ENCODE peak calls at places on chromosomes 12 and 14, in four cellular contexts. D is lower leg skin; K is activated naive CD8-positive, alpha-beta T cell treated with anti-CD3 and anti-CD28 coated beads, Interleukin-2, amount 50 U/mL, for 24 hours; E is activated CD4-positive, CD25-positive, alpha-beta regulatory T cell treated with anti-CD3 and anti-CD28 coated beads, Interleukin-2, amount 50 U/mL, for 16 hours. H is an unnamed sample.
A peak's percentile ranks its signal among the peaks of the same experiment; 100 is the strongest.

GRCh38 chr12:47746073-47746472 is 12.6 kb downstream of the RAPGEF3 start:
- DNase-seq in E (no peak), D (no peak), K (no peak), H (no peak)

GRCh38 chr12:127363392-127363791 is 903.6 kb upstream of the TMEM132C start:
- DNase-seq in D (no peak), E (no peak), K (no peak), H (no peak)

GRCh38 chr12:85191-85666 is 18.7 kb downstream of the IQSEC3 start:
- DNase-seq in E (no peak), D (no peak), K (no peak), H (no peak)

GRCh38 chr12:51591020-51591901 is at the start of gene SCN8A:
- DNase-seq in K (peak; percentile 58), E (no peak), D (no peak), H (peak; percentile 30)

GRCh38 chr14:57291692-57292647 is 23.2 kb downstream of the AP5M1 start:
- DNase-seq in K (no peak), D (no peak), E (no peak), H (no peak)

GRCh38 chr12:46357438-46358324 is 14.9 kb downstream of the SLC38A2 start:
- DNase-seq in K (no peak), D (no peak), E (no peak), H (no peak)

GRCh38 chr14:74737753-74738325 is 24.9 kb downstream of the FCF1 start:
- DNase-seq in K (no peak), E (no peak), D (no peak), H (no peak)

GRCh38 chr14:30822080-30822571 is 52.2 kb upstream of the COCH start:
- DNase-seq in D (no peak), K (no peak), E (no peak), H (no peak)

GRCh38 chr12:58920102-58920955 is at the start of gene LRIG3:
- DNase-seq in K (peak; percentile 11), D (peak; percentile 86), E (no peak), H (peak; percentile 89)

GRCh38 chr12:111105294-111105693 is 184.9 kb upstream of the MYL2 start:
- DNase-seq in E (no peak), K (no peak), D (no peak), H (no peak)

GRCh38 chr12:121288158-121288848 is 8.2 kb downstream of the CAMKK2 start:
- DNase-seq in E (no peak), D (no peak), K (no peak), H (no peak)

GRCh38 chr14:89720741-89721315 is 233.7 kb downstream of the EFCAB11 start:
- DNase-seq in K (peak; percentile 62), D (peak; percentile 44), E (peak; percentile 55), H (no peak)

GRCh38 chr12:117161460-117162166 is 28.7 kb downstream of the FBXO21 start:
- DNase-seq in K (no peak), E (no peak), D (no peak), H (no peak)

GRCh38 chr14:102457491-102457890 is 52.1 kb downstream of the ANKRD9 start:
- DNase-seq in K (no peak), E (no peak), D (no peak), H (no peak)

GRCh38 chr14:102200690-102201368 is 61.1 kb downstream of the WDR20 start:
- DNase-seq in K (no peak), D (no peak), E (no peak), H (no peak)

GRCh38 chr12:47755655-47756562 is 2.8 kb downstream of the RAPGEF3 start:
- DNase-seq in E (no peak), K (peak; percentile 43), D (peak; percentile 60), H (no peak)

GRCh38 chr12:66241061-66242043 is 52.3 kb downstream of the IRAK3 start:
- DNase-seq in D (no peak), K (no peak), E (no peak), H (no peak)

GRCh38 chr12:6266431-6267006 is 44.0 kb upstream of the PLEKHG6 start:
- DNase-seq in D (no peak), E (no peak), K (no peak), H (no peak)

GRCh38 chr12:104604070-104604994 is 147.6 kb downstream of the CHST11 start:
- DNase-seq in K (peak; percentile 47), D (peak; percentile 84), E (peak; percentile 19), H (peak; percentile 52)

GRCh38 chr12:89231686-89232085 is 120.6 kb downstream of the DUSP6 start:
- DNase-seq in D (no peak), E (no peak), K (no peak), H (no peak)

GRCh38 chr12:27190761-27191160 is 53.3 kb upstream of the STK38L start:
- DNase-seq in E (no peak), D (no peak), K (no peak), H (no peak)

GRCh38 chr14:68791078-68791983 is 1.5 kb downstream of the ZFP36L1 start:
- DNase-seq in K (no peak), E (no peak), D (peak; percentile 59), H (no peak)

GRCh38 chr12:87816186-87816585 is 213.0 kb downstream of the C12orf50 start:
- DNase-seq in E (no peak), K (no peak), D (no peak), H (no peak)

GRCh38 chr12:5467941-5468340 is 36.0 kb downstream of the NTF3 start:
- DNase-seq in E (no peak), D (no peak), K (no peak), H (no peak)

GRCh38 chr12:122013792-122014590 is 7.7 kb upstream of the BCL7A start:
- DNase-seq in E (no peak), K (no peak), D (no peak), H (no peak)

GRCh38 chr14:102776761-102777710 is at the start of gene TRAF3:
- DNase-seq in E (peak; percentile 71), K (peak; percentile 83), D (no peak), H (peak; percentile 60)

GRCh38 chr12:102298022-102298421 is 100.4 kb upstream of the PMCH start:
- DNase-seq in K (no peak), D (no peak), E (no peak), H (no peak)

GRCh38 chr14:77024171-77024627 is 4.3 kb downstream of the IRF2BPL start:
- DNase-seq in K (peak; percentile 57), D (no peak), E (peak; percentile 45), H (no peak)

GRCh38 chr12:116750298-116750697 is 12.2 kb downstream of the RNFT2 start:
- DNase-seq in D (no peak), K (no peak), E (no peak), H (no peak)

GRCh38 chr14:100606687-100607610 is 19.7 kb upstream of the BEGAIN start:
- DNase-seq in K (no peak), D (no peak), E (no peak), H (no peak)

GRCh38 chr12:6065872-6066217 is 58.6 kb downstream of the VWF start:
- DNase-seq in K (no peak), E (no peak), D (no peak), H (no peak)

GRCh38 chr12:32467959-32468863 is 68.9 kb downstream of the FGD4 start:
- DNase-seq in K (no peak), D (no peak), E (no peak), H (no peak)

GRCh38 chr12:62519043-62519442 is 52.4 kb downstream of the MON2 start:
- DNase-seq in D (no peak), K (no peak), E (no peak), H (no peak)

GRCh38 chr12:81450920-81451739 is 308.0 kb downstream of the PPFIA2 start:
- DNase-seq in K (peak; percentile 2), E (no peak), D (no peak), H (peak; percentile 65)

GRCh38 chr12:66087365-66087943 is 43.1 kb downstream of the LLPH start:
- DNase-seq in E (no peak), D (peak; percentile 51), K (peak; percentile 57), H (peak; percentile 69)

GRCh38 chr14:98926802-98927201 is 345.2 kb downstream of the BCL11B start:
- DNase-seq in E (no peak), K (no peak), D (no peak), H (no peak)

H was measured in endothelial cell.